ENCODE peak calls at places on chromosome 16, in ten cellular contexts. P is CD8-positive, alpha-beta T cell; R is CD8-positive, alpha-beta memory T cell; O is gastrocnemius medialis; G is hepatocyte; H is transverse colon; D is aorta; B is body of pancreas; N is psoas muscle; J is neuronal stem cell. I is an unnamed sample. For H3K4me1, the result is how much of the 10 kb centered on the place peaks cover.

GRCh38 chr16:52861614-52862022 is 191.1 kb downstream of the CHD9NB start:
- DNase-seq in P (no peak), R (no peak), O (no peak), G (peak), H (peak), D (no peak), B (peak), N (no peak), J (peak), I (no peak)

GRCh38 chr16:11800385-11800718 is 3.3 kb upstream of the ZC3H7A start:
- DNase-seq in P (no peak), R (no peak), O (no peak), G (no peak), H (no peak), D (no peak), B (no peak), N (no peak), J (no peak), I (no peak)

GRCh38 chr16:50953266-50953665 is 197.8 kb downstream of the SALL1 start:
- DNase-seq in P (no peak), R (no peak), O (no peak), G (no peak), H (no peak), D (no peak), B (no peak), N (no peak), J (no peak), I (no peak)

GRCh38 chr16:64589836-64590235 is 532.0 kb downstream of the CDH11 start:
- DNase-seq in P (no peak), R (no peak), O (no peak), G (no peak), H (no peak), D (no peak), B (no peak), N (no peak), J (no peak), I (no peak)

GRCh38 chr16:11612110-11612981 is 25.6 kb upstream of the LITAF start:
- DNase-seq in P (no peak), R (no peak), O (no peak), G (peak), H (peak), D (no peak), B (peak), N (no peak), J (no peak), I (peak)

GRCh38 chr16:89230210-89230609 is 12.7 kb downstream of the ZNF778 start:
- DNase-seq in P (no peak), R (no peak), O (peak), G (no peak), H (no peak), D (peak), B (no peak), N (peak), J (no peak), I (no peak)

GRCh38 chr16:81642107-81642436 is 137.0 kb upstream of the PLCG2 start:
- DNase-seq in P (no peak), R (no peak), O (no peak), G (no peak), H (no peak), D (no peak), B (no peak), N (no peak), J (no peak), I (no peak)

GRCh38 chr16:79013004-79013403 is 587.5 kb downstream of the MAF start:
- DNase-seq in P (no peak), R (no peak), O (no peak), G (no peak), H (no peak), D (no peak), B (no peak), N (no peak), J (no peak), I (no peak)

GRCh38 chr16:1887711-1888354 is 15.9 kb upstream of the MEIOB start:
- DNase-seq in P (no peak), R (no peak), O (no peak), G (no peak), H (no peak), D (peak), B (no peak), N (no peak), J (no peak), I (no peak)

GRCh38 chr16:27982184-27982583 is 81.3 kb downstream of the GSG1L start:
- DNase-seq in P (no peak), R (no peak), O (no peak), G (no peak), H (no peak), D (peak), B (no peak), N (no peak), J (no peak), I (no peak)

GRCh38 chr16:51067352-51067751 is 83.7 kb downstream of the SALL1 start:
- DNase-seq in P (no peak), R (no peak), O (no peak), G (no peak), H (no peak), D (no peak), B (no peak), N (no peak), J (no peak), I (no peak)

DNA sequence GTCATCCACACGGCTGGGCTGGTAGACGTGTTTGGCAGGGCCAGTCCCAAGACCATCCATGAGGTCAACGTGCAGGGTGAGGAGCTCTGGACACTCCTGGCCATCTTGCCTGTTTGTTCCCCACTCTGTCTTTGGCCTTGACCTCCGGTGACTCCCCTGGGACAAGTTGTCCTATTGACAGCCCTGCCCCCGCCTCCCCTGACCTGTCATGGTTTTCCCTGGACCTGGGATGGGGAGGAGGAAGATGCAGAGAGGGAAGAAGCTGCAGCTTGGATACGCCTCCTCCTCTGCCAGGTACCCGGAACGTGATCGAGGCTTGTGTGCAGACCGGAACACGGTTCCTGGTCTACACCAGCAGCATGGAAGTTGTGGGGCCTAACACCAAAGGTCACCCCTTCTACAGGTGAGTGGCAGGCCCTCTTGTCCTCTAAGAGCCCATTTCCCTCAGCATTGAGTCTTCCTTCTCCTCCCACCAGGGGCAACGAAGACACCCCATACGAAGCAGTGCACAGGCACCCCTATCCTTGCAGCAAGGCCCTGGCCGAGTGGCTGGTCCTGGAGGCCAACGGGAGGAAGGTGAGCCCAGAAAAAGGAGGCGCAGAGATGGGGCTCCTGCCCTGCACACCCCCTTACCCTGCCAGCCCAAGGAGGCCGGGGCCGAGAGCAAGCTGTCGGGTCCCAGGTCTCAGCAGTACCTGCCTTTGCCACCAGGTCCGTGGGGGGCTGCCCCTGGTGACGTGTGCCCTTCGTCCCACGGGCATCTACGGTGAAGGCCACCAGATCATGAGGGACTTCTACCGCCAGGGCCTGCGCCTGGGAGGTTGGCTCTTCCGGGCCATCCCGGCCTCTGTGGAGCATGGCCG is 1.4 kb downstream of the HSD3B7 start:
- DNase-seq in P (no peak), R (no peak), O (no peak), G (no peak), H (no peak), D (peak), B (no peak), N (no peak), J (no peak), I (no peak)
- H3K27ac ChIP-seq in P (no peak), R (no peak), O (peak), G (no peak), H (no peak), D (no peak), B (peak), N (peak), J (no peak), I (no peak)

GRCh38 chr16:20901441-20902112 is 1.0 kb downstream of the LYRM1 start:
- DNase-seq in P (no peak), R (no peak), O (peak), G (peak), H (peak), D (no peak), B (peak), N (peak), J (peak), I (peak)

GRCh38 chr16:20900299-20901067 is at the start of the genes DCUN1D3 and LYRM1:
- DNase-seq in P (peak), R (peak), O (peak), G (peak), H (peak), D (peak), B (peak), N (peak), J (peak), I (peak)

GRCh38 chr16:20899503-20900298 is 457 bp downstream of the DCUN1D3 start:
- DNase-seq in P (no peak), R (peak), O (no peak), G (peak), H (no peak), D (no peak), B (peak), N (peak), J (peak), I (no peak)

GRCh38 chr16:20902426-20902825 is 1.9 kb downstream of the LYRM1 start:
- DNase-seq in P (no peak), R (no peak), O (no peak), G (no peak), H (no peak), D (no peak), B (no peak), N (no peak), J (no peak), I (no peak)

GRCh38 chr16:20901068-20901440 is 483 bp downstream of the LYRM1 start:
- DNase-seq in P (no peak), R (peak), O (no peak), G (no peak), H (no peak), D (no peak), B (no peak), N (no peak), J (no peak), I (no peak)
- H3K4me1 ChIP-seq in P (under half), R (under half), O (half or more), G (half or more), H (under half), D (under half), B (half or more), N (under half), J (under half), I (half or more)

DNA sequence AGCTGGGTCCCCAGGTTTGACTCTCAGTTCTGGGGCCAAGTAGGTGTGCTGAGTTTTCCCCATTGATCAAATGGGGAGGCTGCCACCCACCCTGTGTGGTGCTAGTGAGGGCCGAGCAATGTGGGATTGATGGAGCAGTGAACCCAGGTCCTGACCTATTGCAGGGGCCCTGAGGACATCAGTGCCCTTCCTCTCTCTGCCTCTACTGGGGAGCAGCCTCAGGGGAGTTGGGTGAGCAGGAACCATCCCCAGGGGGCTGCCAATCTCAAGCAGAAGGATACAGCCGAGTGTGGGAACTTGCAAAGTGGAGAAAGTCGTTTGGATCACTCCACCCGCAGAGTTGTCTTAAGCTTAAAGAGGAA is 45.4 kb downstream of the MYH11 start:
- DNase-seq in P (no peak), R (no peak), O (no peak), G (no peak), H (no peak), D (peak), B (no peak), N (no peak), J (no peak), I (no peak)
- H3K27ac ChIP-seq in P (no peak), R (no peak), O (peak), G (no peak), H (peak), D (peak), B (peak), N (peak), J (peak), I (peak)

GRCh38 chr16:85562102-85562786 is 50.9 kb upstream of the GSE1 start:
- DNase-seq in P (no peak), R (no peak), O (no peak), G (no peak), H (no peak), D (no peak), B (no peak), N (no peak), J (no peak), I (no peak)

GRCh38 chr16:85561248-85562101 is 51.6 kb upstream of the GSE1 start:
- DNase-seq in P (no peak), R (no peak), O (no peak), G (no peak), H (no peak), D (no peak), B (no peak), N (no peak), J (no peak), I (no peak)

GRCh38 chr16:85563515-85564276 is 49.4 kb upstream of the GSE1 start:
- DNase-seq in P (no peak), R (no peak), O (no peak), G (peak), H (peak), D (peak), B (peak), N (peak), J (no peak), I (peak)

GRCh38 chr16:85564277-85565051 is 48.7 kb upstream of the GSE1 start:
- DNase-seq in P (no peak), R (peak), O (peak), G (no peak), H (peak), D (no peak), B (no peak), N (peak), J (no peak), I (no peak)

GRCh38 chr16:85563031-85563430 is 50.1 kb upstream of the GSE1 start:
- DNase-seq in P (no peak), R (no peak), O (no peak), G (no peak), H (no peak), D (no peak), B (no peak), N (no peak), J (no peak), I (no peak)
- H3K4me1 ChIP-seq in P (under half), R (under half), O (under half), G (half or more), H (half or more), D (under half), B (half or more), N (under half), J (under half), I (half or more)

GRCh38 chr16:70664325-70665112 is 18.2 kb downstream of the IL34 start:
- DNase-seq in P (no peak), R (no peak), O (no peak), G (peak), H (no peak), D (peak), B (no peak), N (no peak), J (no peak), I (no peak)

GRCh38 chr16:70662991-70663523 is 16.7 kb downstream of the IL34 start:
- DNase-seq in P (no peak), R (no peak), O (no peak), G (no peak), H (no peak), D (peak), B (no peak), N (no peak), J (no peak), I (no peak)

GRCh38 chr16:70665113-70665694 is 18.8 kb downstream of the IL34 start:
- DNase-seq in P (no peak), R (no peak), O (no peak), G (peak), H (no peak), D (peak), B (no peak), N (no peak), J (no peak), I (no peak)

GRCh38 chr16:70663524-70664324 is 17.4 kb downstream of the IL34 start:
- DNase-seq in P (no peak), R (no peak), O (no peak), G (no peak), H (no peak), D (peak), B (no peak), N (no peak), J (no peak), I (no peak)

DNA sequence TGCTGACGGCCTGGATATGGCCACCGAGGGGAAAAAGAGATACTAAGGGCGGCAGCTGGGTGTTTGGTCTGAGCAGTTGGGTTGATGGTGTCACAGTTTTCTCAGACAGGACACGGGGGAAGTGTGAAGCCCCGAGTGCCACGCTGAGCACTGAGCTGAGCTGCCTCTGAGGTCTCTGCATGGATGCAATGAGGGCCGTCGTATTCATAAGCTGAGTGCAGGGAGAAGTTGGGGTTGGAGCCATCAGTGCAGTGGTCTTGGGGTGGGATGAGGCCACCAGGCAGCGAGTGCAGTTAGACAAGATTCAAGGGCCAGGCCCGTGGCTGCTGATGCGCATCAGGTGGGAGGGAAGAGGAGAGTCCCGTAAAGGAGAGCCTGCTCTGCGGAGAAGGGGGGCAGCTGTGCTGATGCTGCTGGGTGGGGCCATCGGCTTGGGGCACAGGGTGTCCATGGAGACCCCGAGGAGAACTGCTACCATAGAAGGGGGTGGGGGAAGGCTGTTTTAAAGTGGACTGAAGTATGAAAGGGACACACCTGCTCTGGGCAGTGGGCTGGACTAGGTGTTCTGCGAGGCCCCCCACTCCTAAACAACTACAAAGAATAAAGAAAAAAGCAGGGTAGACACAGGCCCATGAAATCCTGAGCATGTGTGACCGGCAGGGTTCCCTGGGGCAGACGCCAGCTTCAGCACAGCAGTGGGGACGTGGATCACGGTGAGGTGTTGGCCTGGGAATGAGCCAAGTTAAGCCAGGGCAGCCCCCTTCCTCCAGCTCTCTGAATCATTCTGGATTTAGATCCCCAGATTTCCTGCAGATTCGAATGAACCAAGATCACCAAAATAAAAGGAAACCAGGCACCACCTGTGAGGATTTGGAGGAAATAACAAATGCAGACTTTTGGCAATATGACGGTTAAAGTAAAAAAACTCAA is 19.7 kb downstream of the IL34 start:
- DNase-seq in P (no peak), R (no peak), O (no peak), G (no peak), H (no peak), D (peak), B (no peak), N (no peak), J (no peak), I (no peak)
- H3K27ac ChIP-seq in P (no peak), R (no peak), O (no peak), G (no peak), H (no peak), D (no peak), B (no peak), N (no peak), J (no peak), I (no peak)

GRCh38 chr16:56580391-56581048 is 8.8 kb upstream of the MT3 start:
- DNase-seq in P (no peak), R (no peak), O (no peak), G (no peak), H (no peak), D (no peak), B (no peak), N (no peak), J (no peak), I (no peak)
- H3K4me1 ChIP-seq in P (under half), R (under half), O (under half), G (under half), H (under half), D (under half), B (under half), N (under half), J (under half), I (under half)

I was measured in stomach.